ENCODE peak calls at places on chromosomes 12 and 14, in seven cellular contexts. X is mesendoderm, T is neuronal stem cell, M is mesenchymal stem cell, F is H1, P is H9, L is trophoblast cell. G is an unnamed sample.

GRCh38 chr12:78275886-78276285 is 445.2 kb downstream of the NAV3 start:
- DNase-seq in L (no peak), X (no peak), F (no peak), T (no peak), M (no peak), P (no peak), G (no peak)

GRCh38 chr14:61341275-61342210 is 20.2 kb downstream of the PRKCH start:
- DNase-seq in M (no peak), F (no peak), L (no peak), X (no peak), T (no peak), P (no peak), G (no peak)

GRCh38 chr12:26488339-26488738 is 293.0 kb downstream of the SSPN start:
- DNase-seq in F (no peak), L (no peak), X (peak), M (no peak), P (no peak), T (peak), G (no peak)

GRCh38 chr12:70692681-70693288 is 55.6 kb upstream of the PTPRB start:
- DNase-seq in M (peak), X (peak), T (no peak), P (no peak), L (no peak), F (no peak), G (peak)

GRCh38 chr14:81246561-81247270 is 26.0 kb upstream of the GTF2A1 start:
- DNase-seq in P (no peak), F (no peak), X (no peak), M (no peak), T (no peak), L (no peak), G (no peak)

GRCh38 chr14:58138065-58138718 is 13.8 kb downstream of the ARMH4 start:
- DNase-seq in F (no peak), M (no peak), P (no peak), X (peak), T (no peak), L (no peak), G (no peak)

GRCh38 chr12:124411291-124411878 is 116.5 kb downstream of the RFLNA start:
- DNase-seq in L (no peak), P (no peak), M (peak), X (no peak), F (no peak), T (no peak), G (peak)

GRCh38 chr14:36068777-36069534 is 107.6 kb downstream of the PTCSC3 start:
- DNase-seq in M (no peak), L (peak), F (no peak), P (no peak), T (no peak), X (no peak), G (peak)

GRCh38 chr12:67211494-67211893 is 57.7 kb upstream of the CAND1 start:
- DNase-seq in F (no peak), T (no peak), P (no peak), M (no peak), X (no peak), L (no peak), G (no peak)

DNA sequence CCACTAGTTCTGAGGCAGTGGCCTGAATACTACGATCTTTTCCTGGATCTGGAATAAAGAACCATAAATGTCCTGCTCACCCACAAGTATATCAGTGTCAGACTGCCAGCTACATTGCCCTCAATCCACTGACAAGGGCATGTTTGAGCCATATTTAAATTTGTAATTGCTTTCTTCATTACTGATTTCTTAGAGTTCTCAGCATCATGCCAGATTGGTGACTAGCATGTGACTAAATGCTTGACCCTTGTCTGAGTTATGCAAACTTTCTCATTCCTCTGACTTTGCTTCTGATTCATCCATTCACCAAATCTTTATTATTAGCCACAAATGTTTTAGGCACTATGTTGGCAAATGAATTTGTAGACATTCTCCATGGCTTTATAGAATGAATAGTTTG is 143.6 kb upstream of the SLC16A7 start:
- DNase-seq in T (no peak), L (peak), X (no peak), P (no peak), F (no peak), M (peak), G (peak)
- H2AK5ac ChIP-seq in T (no peak), L (no peak), X (no peak), P (no peak), F (no peak), M (no peak), G (no peak)

GRCh38 chr14:75083271-75083670 is 13.8 kb downstream of the ZC2HC1C start:
- DNase-seq in P (no peak), L (no peak), F (no peak), X (no peak), T (no peak), M (no peak), G (no peak)
- H2AK5ac ChIP-seq in P (no peak), L (no peak), F (no peak), X (no peak), T (no peak), M (no peak), G (no peak)

DNA sequence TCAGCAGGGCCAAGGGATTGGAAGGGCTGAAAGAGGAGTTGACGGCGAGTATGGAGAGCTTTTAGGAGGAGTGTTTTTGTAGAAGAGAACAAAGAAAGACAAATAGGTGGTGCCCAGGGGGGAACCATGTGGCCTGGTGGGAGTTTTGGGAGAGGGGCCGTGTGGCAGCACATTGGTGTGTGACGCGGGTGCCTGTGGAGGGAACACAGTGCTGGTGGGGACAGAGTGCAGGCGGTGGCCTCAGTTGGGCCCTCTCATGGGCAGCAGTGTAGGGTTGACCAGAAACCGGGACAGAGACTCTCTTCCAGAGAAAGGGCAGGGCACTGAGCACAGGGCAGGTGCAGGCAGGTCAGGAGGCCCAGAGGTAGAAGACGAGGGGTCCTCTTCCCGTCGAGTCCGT is 56.5 kb downstream of the TECPR2 start:
- DNase-seq in P (no peak), M (no peak), X (no peak), L (no peak), T (no peak), F (no peak), G (no peak)
- H2AK5ac ChIP-seq in P (no peak), M (no peak), X (no peak), L (no peak), T (peak), F (peak), G (no peak)

GRCh38 chr12:119784673-119785072 is 92.4 kb downstream of the CIT start:
- DNase-seq in L (no peak), X (no peak), P (no peak), M (no peak), T (no peak), F (no peak), G (no peak)

GRCh38 chr12:119788783-119789182 is 88.3 kb downstream of the CIT start:
- DNase-seq in X (no peak), L (no peak), F (no peak), T (no peak), M (peak), P (no peak), G (peak)

GRCh38 chr12:119781804-119782203 is 95.3 kb downstream of the CIT start:
- DNase-seq in F (no peak), M (no peak), P (no peak), X (no peak), T (no peak), L (no peak), G (no peak)

GRCh38 chr12:119783787-119784186 is 93.3 kb downstream of the CIT start:
- DNase-seq in M (no peak), T (no peak), P (no peak), X (peak), L (no peak), F (no peak), G (no peak)

GRCh38 chr12:119786539-119786938 is 90.6 kb downstream of the CIT start:
- DNase-seq in X (no peak), P (no peak), F (no peak), L (no peak), T (no peak), M (no peak), G (no peak)
- H2AK5ac ChIP-seq in X (no peak), P (no peak), F (no peak), L (no peak), T (no peak), M (no peak), G (no peak)

DNA sequence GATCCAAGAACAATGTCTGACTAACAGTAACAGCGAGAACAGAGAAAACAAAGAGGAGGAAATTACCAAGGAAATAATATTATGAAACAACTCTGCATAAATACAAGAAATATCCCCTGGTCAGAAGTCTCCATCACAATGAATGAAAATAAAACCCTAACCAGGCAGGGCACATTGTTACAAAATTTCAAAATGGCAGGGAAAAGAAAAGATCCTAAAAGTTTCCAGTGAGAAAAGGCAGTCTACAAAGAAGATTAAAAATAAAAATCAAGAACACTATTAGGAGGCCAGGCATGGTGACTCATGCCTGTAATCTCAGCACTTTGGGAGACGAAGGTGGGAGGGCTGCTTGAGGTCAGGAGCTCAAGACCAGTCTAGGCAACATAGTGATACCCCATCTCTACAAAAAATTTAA is 47.9 kb downstream of the FERMT2 start:
- DNase-seq in L (no peak), F (no peak), X (peak), M (peak), P (no peak), T (no peak), G (peak)
- H2AK5ac ChIP-seq in L (no peak), F (no peak), X (no peak), M (no peak), P (no peak), T (no peak), G (no peak)

GRCh38 chr12:72072613-72073212 is 134.1 kb downstream of the TPH2 start:
- DNase-seq in X (no peak), M (peak), L (no peak), F (no peak), T (no peak), P (no peak), G (no peak)

GRCh38 chr12:72074956-72075355 is 136.3 kb downstream of the TPH2 start:
- DNase-seq in P (no peak), L (no peak), T (no peak), F (no peak), M (no peak), X (peak), G (no peak)

GRCh38 chr12:72075891-72076557 is 137.4 kb downstream of the TPH2 start:
- DNase-seq in X (no peak), T (no peak), L (no peak), P (peak), M (no peak), F (no peak), G (no peak)

GRCh38 chr12:72075401-72075800 is 136.8 kb downstream of the TPH2 start:
- DNase-seq in F (no peak), M (no peak), T (no peak), P (no peak), X (peak), L (no peak), G (no peak)

GRCh38 chr12:72074065-72074464 is 135.4 kb downstream of the TPH2 start:
- DNase-seq in X (no peak), T (no peak), F (no peak), P (no peak), L (no peak), M (no peak), G (no peak)
- H2AK5ac ChIP-seq in X (no peak), T (no peak), F (no peak), P (no peak), L (no peak), M (no peak), G (no peak)

GRCh38 chr14:90715495-90715894 is 100.7 kb downstream of the TTC7B start:
- DNase-seq in F (peak), L (peak), P (no peak), X (no peak), M (no peak), T (no peak), G (no peak)

GRCh38 chr14:90715993-90716392 is 100.2 kb downstream of the TTC7B start:
- DNase-seq in M (no peak), L (peak), F (peak), X (peak), P (no peak), T (no peak), G (no peak)

GRCh38 chr14:90720336-90720735 is 95.9 kb downstream of the TTC7B start:
- DNase-seq in X (peak), M (peak), L (no peak), T (no peak), F (peak), P (no peak), G (peak)

GRCh38 chr14:90720832-90721231 is 95.4 kb downstream of the TTC7B start:
- DNase-seq in X (no peak), T (no peak), L (peak), P (no peak), F (peak), M (peak), G (no peak)

DNA sequence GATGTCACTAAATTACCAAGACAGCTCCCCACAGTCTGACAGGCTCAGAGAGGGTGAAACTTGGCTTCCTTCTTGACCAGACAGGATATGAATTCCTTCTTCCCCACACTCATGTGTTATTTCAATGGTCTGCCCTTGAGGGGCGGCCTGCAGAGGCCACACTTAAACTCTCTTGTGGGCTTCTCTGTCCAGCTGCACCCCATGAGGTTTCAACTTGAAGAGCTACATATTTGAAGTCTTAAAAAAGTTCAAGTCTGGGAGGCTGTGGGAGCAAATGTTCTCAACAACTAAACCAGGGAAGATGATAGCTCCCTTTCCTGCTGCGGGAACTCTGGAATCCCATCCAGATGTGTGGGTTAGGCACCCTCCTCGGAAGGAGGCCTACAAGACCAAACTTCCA is 98.3 kb downstream of the TTC7B start:
- DNase-seq in F (peak), T (no peak), M (peak), L (no peak), X (no peak), P (no peak), G (peak)
- H2AK5ac ChIP-seq in F (no peak), T (no peak), M (no peak), L (peak), X (no peak), P (no peak), G (no peak)